ENCODE peak calls at places on chromosomes 7 and 10, in five cellular contexts. One of them, this sample, is unnamed.

GRCh38 chr10:95501203-95502094 is 59.7 kb downstream of the SORBS1 start:
- DNase-seq in heart left ventricle: no peak
- DNase-seq in fibroblast of lung: no peak
- DNase-seq in OCI-LY7: no peak
- DNase-seq in IMR-90: no peak
- DNase-seq in this sample: no peak

GRCh38 chr10:71634531-71635164 is 84.9 kb downstream of the C10orf105 start:
- DNase-seq in heart left ventricle: no peak
- DNase-seq in fibroblast of lung: no peak
- DNase-seq in OCI-LY7: no peak
- DNase-seq in IMR-90: no peak
- DNase-seq in this sample: no peak

GRCh38 chr10:2477154-2477553 is 590.2 kb upstream of the PFKP start:
- DNase-seq in heart left ventricle: no peak
- DNase-seq in fibroblast of lung: no peak
- DNase-seq in OCI-LY7: no peak
- DNase-seq in IMR-90: no peak
- DNase-seq in this sample: no peak

GRCh38 chr10:21011433-21012018 is 114.4 kb upstream of the NEBL start:
- DNase-seq in heart left ventricle: no peak
- DNase-seq in fibroblast of lung: no peak
- DNase-seq in OCI-LY7: no peak
- DNase-seq in IMR-90: no peak
- DNase-seq in this sample: no peak

GRCh38 chr7:40599836-40600235 is 465.0 kb downstream of the SUGCT start:
- DNase-seq in heart left ventricle: no peak
- DNase-seq in fibroblast of lung: no peak
- DNase-seq in OCI-LY7: no peak
- DNase-seq in IMR-90: no peak
- DNase-seq in this sample: no peak

GRCh38 chr10:69337312-69338132 is 59.2 kb downstream of the HK1 start:
- DNase-seq in heart left ventricle: peak
- DNase-seq in fibroblast of lung: peak
- DNase-seq in OCI-LY7: no peak
- DNase-seq in IMR-90: peak
- DNase-seq in this sample: peak

GRCh38 chr10:70774810-70775678 is 10.1 kb downstream of the TBATA start:
- DNase-seq in heart left ventricle: peak
- DNase-seq in fibroblast of lung: no peak
- DNase-seq in OCI-LY7: no peak
- DNase-seq in IMR-90: no peak
- DNase-seq in this sample: no peak

GRCh38 chr10:7520496-7521485 is 110.0 kb upstream of the SFMBT2 start:
- DNase-seq in heart left ventricle: no peak
- DNase-seq in fibroblast of lung: no peak
- DNase-seq in OCI-LY7: no peak
- DNase-seq in IMR-90: no peak
- DNase-seq in this sample: no peak

GRCh38 chr7:71601840-71602239 is 469.9 kb downstream of the GALNT17 start:
- DNase-seq in heart left ventricle: no peak
- DNase-seq in fibroblast of lung: peak
- DNase-seq in OCI-LY7: no peak
- DNase-seq in IMR-90: no peak
- DNase-seq in this sample: no peak

GRCh38 chr7:86867163-86867762 is 192.2 kb downstream of the ELAPOR2 start:
- DNase-seq in heart left ventricle: no peak
- DNase-seq in fibroblast of lung: no peak
- DNase-seq in OCI-LY7: no peak
- DNase-seq in IMR-90: no peak
- DNase-seq in this sample: no peak

GRCh38 chr10:59905735-59906416 is 480 bp downstream of the CCDC6 start:
- DNase-seq in heart left ventricle: peak
- DNase-seq in fibroblast of lung: no peak
- DNase-seq in OCI-LY7: peak
- DNase-seq in IMR-90: no peak
- DNase-seq in this sample: no peak

GRCh38 chr10:22597142-22597541 is 117.2 kb downstream of the PIP4K2A start:
- DNase-seq in heart left ventricle: no peak
- DNase-seq in fibroblast of lung: no peak
- DNase-seq in OCI-LY7: peak
- DNase-seq in IMR-90: peak
- DNase-seq in this sample: no peak

GRCh38 chr10:128465697-128466096 is 339.5 kb upstream of the MKI67 start:
- DNase-seq in heart left ventricle: no peak
- DNase-seq in fibroblast of lung: no peak
- DNase-seq in OCI-LY7: no peak
- DNase-seq in IMR-90: no peak
- DNase-seq in this sample: no peak

GRCh38 chr10:16905304-16905703 is 88.1 kb upstream of the RSU1 start:
- DNase-seq in heart left ventricle: no peak
- DNase-seq in fibroblast of lung: peak
- DNase-seq in OCI-LY7: no peak
- DNase-seq in IMR-90: no peak
- DNase-seq in this sample: no peak

GRCh38 chr7:141585592-141586510 is 34.6 kb downstream of the AGK start:
- DNase-seq in heart left ventricle: no peak
- DNase-seq in fibroblast of lung: peak
- DNase-seq in OCI-LY7: no peak
- DNase-seq in IMR-90: peak
- DNase-seq in this sample: peak

GRCh38 chr10:49094707-49095106 is 20.6 kb downstream of the VSTM4 start:
- DNase-seq in heart left ventricle: no peak
- DNase-seq in fibroblast of lung: no peak
- DNase-seq in OCI-LY7: no peak
- DNase-seq in IMR-90: no peak
- DNase-seq in this sample: no peak

GRCh38 chr10:19488592-19489280 is 327.5 kb upstream of the PLXDC2 start:
- DNase-seq in heart left ventricle: peak
- DNase-seq in fibroblast of lung: peak
- DNase-seq in OCI-LY7: no peak
- DNase-seq in IMR-90: no peak
- DNase-seq in this sample: no peak

GRCh38 chr7:132655071-132655761 is 78.9 kb upstream of the PLXNA4 start:
- DNase-seq in heart left ventricle: no peak
- DNase-seq in fibroblast of lung: peak
- DNase-seq in OCI-LY7: no peak
- DNase-seq in IMR-90: no peak
- DNase-seq in this sample: no peak

GRCh38 chr7:134448359-134449229 is 10.3 kb downstream of the AKR1B1 start:
- DNase-seq in heart left ventricle: no peak
- DNase-seq in fibroblast of lung: peak
- DNase-seq in OCI-LY7: no peak
- DNase-seq in IMR-90: peak
- DNase-seq in this sample: peak

GRCh38 chr10:71741671-71742070 is 22.1 kb upstream of the C10orf105 start:
- DNase-seq in heart left ventricle: peak
- DNase-seq in fibroblast of lung: no peak
- DNase-seq in OCI-LY7: no peak
- DNase-seq in IMR-90: no peak
- DNase-seq in this sample: no peak

GRCh38 chr10:129689681-129690080 is 222.6 kb downstream of the MGMT start:
- DNase-seq in heart left ventricle: no peak
- DNase-seq in fibroblast of lung: no peak
- DNase-seq in OCI-LY7: no peak
- DNase-seq in IMR-90: no peak
- DNase-seq in this sample: no peak

GRCh38 chr10:110411047-110411410 is 86.7 kb upstream of the DUSP5 start:
- DNase-seq in heart left ventricle: no peak
- DNase-seq in fibroblast of lung: peak
- DNase-seq in OCI-LY7: no peak
- DNase-seq in IMR-90: peak
- DNase-seq in this sample: no peak

GRCh38 chr10:48517911-48518321 is 87.0 kb downstream of the ARHGAP22 start:
- DNase-seq in heart left ventricle: no peak
- DNase-seq in fibroblast of lung: no peak
- DNase-seq in OCI-LY7: no peak
- DNase-seq in IMR-90: no peak
- DNase-seq in this sample: no peak

DNA sequence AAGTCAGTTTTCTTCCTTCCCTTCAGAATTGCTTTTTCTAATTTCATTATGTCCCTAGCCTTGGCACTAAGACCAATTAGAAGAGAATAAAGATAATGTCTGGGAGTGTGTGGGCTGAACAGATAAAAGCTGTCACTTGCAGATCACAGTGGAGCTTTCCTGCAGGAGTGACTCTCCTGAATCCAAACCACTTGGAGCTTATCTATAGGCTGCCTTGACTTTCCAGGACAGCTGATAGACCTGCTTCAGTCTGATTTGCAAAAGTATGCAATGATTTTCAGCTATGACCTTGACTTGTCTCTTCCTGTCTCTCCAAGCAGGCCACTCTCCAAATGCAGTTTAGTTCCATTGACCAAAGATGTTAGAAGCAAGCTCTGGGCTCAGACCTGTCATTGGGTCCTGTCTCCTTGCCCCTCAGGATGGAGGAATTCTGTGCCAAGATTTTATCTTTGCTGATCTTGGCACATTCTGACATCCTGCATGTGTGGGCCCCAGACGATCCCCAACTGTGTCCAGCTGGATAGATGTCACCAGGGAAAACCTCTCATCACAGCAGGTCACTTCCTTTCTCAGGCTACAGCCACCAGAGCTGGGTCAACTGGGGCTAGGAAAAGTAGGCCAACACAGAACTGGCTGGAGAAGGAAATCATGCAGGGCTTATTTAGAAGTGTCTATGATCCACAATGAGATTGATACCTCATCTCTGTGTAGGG is 120.9 kb upstream of the ZNF438 start:
- DNase-seq in heart left ventricle: no peak
- DNase-seq in fibroblast of lung: no peak
- DNase-seq in OCI-LY7: no peak
- DNase-seq in IMR-90: no peak
- DNase-seq in this sample: no peak
- TF ChIP-seq CTCF in heart left ventricle: no peak
- TF ChIP-seq CTCF in fibroblast of lung: no peak
- TF ChIP-seq CTCF in OCI-LY7: no peak
- TF ChIP-seq CTCF in IMR-90: no peak
- TF ChIP-seq CTCF in this sample: no peak

DNA sequence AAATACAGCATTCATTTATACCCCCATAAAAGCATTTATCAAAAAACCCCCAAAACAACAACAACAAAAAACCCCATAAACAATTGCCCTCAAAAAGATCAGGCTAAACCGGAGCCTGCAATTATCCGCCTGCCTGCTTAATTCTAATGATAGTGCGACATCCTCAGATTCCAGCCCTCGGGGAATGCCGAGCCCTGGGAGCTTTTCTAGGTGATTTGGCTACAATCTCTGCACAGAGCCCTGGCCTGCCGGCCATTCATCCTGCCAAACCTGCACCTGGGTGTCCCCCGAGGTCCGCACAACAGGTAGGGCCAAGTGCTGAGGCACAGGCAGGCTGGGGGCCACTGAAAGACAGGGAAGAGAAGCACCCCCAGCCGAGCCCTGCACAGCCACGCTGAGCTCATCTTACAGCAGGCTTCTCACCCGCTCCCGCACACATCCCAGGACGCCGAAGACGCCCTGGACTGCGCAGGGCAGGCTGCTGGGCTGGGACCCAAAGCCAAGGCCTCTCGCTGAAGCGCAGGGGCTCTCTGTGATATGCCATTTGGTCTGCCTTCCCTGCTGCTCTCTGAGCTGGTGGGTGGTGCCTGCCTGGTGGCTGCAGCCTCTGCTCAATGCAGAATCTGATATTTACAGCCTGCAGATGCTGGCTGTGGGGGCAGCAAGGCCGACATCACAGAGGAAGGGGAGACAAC is 57.5 kb downstream of the CAMK2B start:
- DNase-seq in heart left ventricle: no peak
- DNase-seq in fibroblast of lung: no peak
- DNase-seq in OCI-LY7: no peak
- DNase-seq in IMR-90: no peak
- DNase-seq in this sample: no peak
- H3K27ac ChIP-seq in heart left ventricle: no peak
- H3K27ac ChIP-seq in fibroblast of lung: no peak
- H3K27ac ChIP-seq in OCI-LY7: no peak
- H3K27ac ChIP-seq in IMR-90: no peak
- H3K27ac ChIP-seq in this sample: no peak

DNA sequence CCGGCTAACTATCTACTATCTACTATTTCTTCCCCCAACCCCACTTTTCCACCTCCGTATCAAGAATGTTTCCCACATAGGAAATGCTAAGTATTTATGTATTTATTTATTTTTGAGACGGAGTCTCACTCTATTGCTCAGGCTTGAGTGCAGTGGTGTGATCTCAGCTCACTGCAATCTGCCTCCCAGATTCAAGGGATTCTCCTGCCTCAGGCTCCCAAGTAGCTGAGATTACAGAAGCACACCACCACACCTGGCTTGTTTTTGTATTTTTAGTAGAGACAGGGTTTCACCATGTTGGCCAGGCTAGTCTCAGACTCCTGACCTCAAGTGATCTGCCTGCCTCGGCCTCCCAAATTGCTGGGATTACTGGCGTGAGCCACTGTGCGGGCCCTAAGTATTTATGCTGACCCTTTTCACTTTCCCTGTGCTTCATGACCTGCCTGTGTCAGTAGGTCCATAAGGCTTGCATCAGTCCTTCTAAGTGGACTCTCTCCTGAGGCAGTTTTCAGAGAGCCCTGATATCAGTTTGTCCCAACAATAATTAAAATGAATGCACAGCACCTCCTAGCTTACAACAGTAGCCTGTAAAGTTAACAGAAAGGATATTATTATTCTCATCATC is 25.7 kb upstream of the FBXW4 start:
- DNase-seq in heart left ventricle: no peak
- DNase-seq in fibroblast of lung: no peak
- DNase-seq in OCI-LY7: no peak
- DNase-seq in IMR-90: no peak
- DNase-seq in this sample: no peak
- TF ChIP-seq CTCF in heart left ventricle: no peak
- TF ChIP-seq CTCF in fibroblast of lung: no peak
- TF ChIP-seq CTCF in OCI-LY7: peak
- TF ChIP-seq CTCF in IMR-90: no peak
- TF ChIP-seq CTCF in this sample: no peak

GRCh38 chr7:77537595-77538185 is 595 bp downstream of the PTPN12 start:
- DNase-seq in heart left ventricle: peak
- DNase-seq in fibroblast of lung: peak
- DNase-seq in OCI-LY7: peak
- DNase-seq in IMR-90: no peak
- DNase-seq in this sample: no peak
- H3K27ac ChIP-seq in heart left ventricle: peak
- H3K27ac ChIP-seq in fibroblast of lung: peak
- H3K27ac ChIP-seq in OCI-LY7: no peak
- H3K27ac ChIP-seq in IMR-90: peak
- H3K27ac ChIP-seq in this sample: peak

This sample was measured in AG04450.